ENCODE peak calls at places on chromosome 1, in seven cellular contexts. One of them, this sample, is unnamed.

GRCh38 chr1:12525311-12526181 is 92.5 kb downstream of the DHRS3 start:
- DNase-seq in kidney tubule cell: no peak
- DNase-seq in AG09309: no peak
- DNase-seq in dermis microvascular lymphatic vessel endothelial cell: no peak
- DNase-seq in NCI-H1105: no peak
- DNase-seq in GM20000: no peak
- DNase-seq in non-pigmented ciliary epithelial cell: no peak
- DNase-seq in this sample: no peak

GRCh38 chr1:220342853-220343252 is 70.6 kb upstream of the RAB3GAP2 start:
- DNase-seq in kidney tubule cell: no peak
- DNase-seq in AG09309: no peak
- DNase-seq in dermis microvascular lymphatic vessel endothelial cell: no peak
- DNase-seq in NCI-H1105: no peak
- DNase-seq in GM20000: no peak
- DNase-seq in non-pigmented ciliary epithelial cell: no peak
- DNase-seq in this sample: no peak

GRCh38 chr1:168733241-168733640 is 4.2 kb upstream of the DPT start:
- DNase-seq in kidney tubule cell: no peak
- DNase-seq in AG09309: no peak
- DNase-seq in dermis microvascular lymphatic vessel endothelial cell: no peak
- DNase-seq in NCI-H1105: no peak
- DNase-seq in GM20000: no peak
- DNase-seq in non-pigmented ciliary epithelial cell: no peak
- DNase-seq in this sample: no peak

GRCh38 chr1:43554444-43554992 is 23.8 kb downstream of the PTPRF start:
- DNase-seq in kidney tubule cell: peak; percentile 36
- DNase-seq in AG09309: peak; percentile 7
- DNase-seq in dermis microvascular lymphatic vessel endothelial cell: peak; percentile 49
- DNase-seq in NCI-H1105: no peak
- DNase-seq in GM20000: peak; percentile 63
- DNase-seq in non-pigmented ciliary epithelial cell: peak; percentile 28
- DNase-seq in this sample: no peak

GRCh38 chr1:178649582-178650350 is 75.3 kb upstream of the RALGPS2 start:
- DNase-seq in kidney tubule cell: no peak
- DNase-seq in AG09309: no peak
- DNase-seq in dermis microvascular lymphatic vessel endothelial cell: no peak
- DNase-seq in NCI-H1105: no peak
- DNase-seq in GM20000: no peak
- DNase-seq in non-pigmented ciliary epithelial cell: no peak
- DNase-seq in this sample: no peak

GRCh38 chr1:219862366-219862765 is 66.0 kb downstream of the SLC30A10 start:
- DNase-seq in kidney tubule cell: no peak
- DNase-seq in AG09309: no peak
- DNase-seq in dermis microvascular lymphatic vessel endothelial cell: no peak
- DNase-seq in NCI-H1105: no peak
- DNase-seq in GM20000: no peak
- DNase-seq in non-pigmented ciliary epithelial cell: no peak
- DNase-seq in this sample: no peak

GRCh38 chr1:44249543-44249942 is 36.3 kb downstream of the DMAP1 start:
- DNase-seq in kidney tubule cell: no peak
- DNase-seq in AG09309: no peak
- DNase-seq in dermis microvascular lymphatic vessel endothelial cell: no peak
- DNase-seq in NCI-H1105: no peak
- DNase-seq in GM20000: no peak
- DNase-seq in non-pigmented ciliary epithelial cell: no peak
- DNase-seq in this sample: no peak

GRCh38 chr1:176785810-176786209 is 322.8 kb downstream of the PAPPA2 start:
- DNase-seq in kidney tubule cell: no peak
- DNase-seq in AG09309: no peak
- DNase-seq in dermis microvascular lymphatic vessel endothelial cell: no peak
- DNase-seq in NCI-H1105: no peak
- DNase-seq in GM20000: no peak
- DNase-seq in non-pigmented ciliary epithelial cell: no peak
- DNase-seq in this sample: no peak

GRCh38 chr1:6495041-6495441 is 3.6 kb upstream of the PLEKHG5 start:
- DNase-seq in kidney tubule cell: no peak
- DNase-seq in AG09309: no peak
- DNase-seq in dermis microvascular lymphatic vessel endothelial cell: no peak
- DNase-seq in NCI-H1105: peak; percentile 11
- DNase-seq in GM20000: no peak
- DNase-seq in non-pigmented ciliary epithelial cell: no peak
- DNase-seq in this sample: no peak

GRCh38 chr1:182370532-182370931 is 21.1 kb downstream of the GLUL start:
- DNase-seq in kidney tubule cell: no peak
- DNase-seq in AG09309: no peak
- DNase-seq in dermis microvascular lymphatic vessel endothelial cell: no peak
- DNase-seq in NCI-H1105: no peak
- DNase-seq in GM20000: no peak
- DNase-seq in non-pigmented ciliary epithelial cell: no peak
- DNase-seq in this sample: no peak

GRCh38 chr1:193216920-193217319 is 30.5 kb upstream of the B3GALT2 start:
- DNase-seq in kidney tubule cell: no peak
- DNase-seq in AG09309: no peak
- DNase-seq in dermis microvascular lymphatic vessel endothelial cell: peak; percentile 76
- DNase-seq in NCI-H1105: no peak
- DNase-seq in GM20000: no peak
- DNase-seq in non-pigmented ciliary epithelial cell: no peak
- DNase-seq in this sample: no peak

GRCh38 chr1:119893238-119893791 is 3.0 kb downstream of the ADAM30 start:
- DNase-seq in kidney tubule cell: no peak
- DNase-seq in AG09309: no peak
- DNase-seq in dermis microvascular lymphatic vessel endothelial cell: no peak
- DNase-seq in NCI-H1105: no peak
- DNase-seq in GM20000: no peak
- DNase-seq in non-pigmented ciliary epithelial cell: no peak
- DNase-seq in this sample: no peak